ENCODE peak calls at places on chromosomes 13 and 19, in eight cellular contexts. One of them, this sample, is unnamed.
A peak's percentile ranks its signal among the peaks of the same experiment; 100 is the strongest.

GRCh38 chr19:49339364-49340068 is 4.3 kb downstream of the CD37 start:
- DNase-seq in A549: no peak
- DNase-seq in AG04450: peak; percentile 32
- DNase-seq in esophagus squamous epithelium: no peak
- DNase-seq in pancreas: peak; percentile 93
- DNase-seq in SK-N-SH: peak; percentile 90
- DNase-seq in heart right ventricle: peak; percentile 91
- DNase-seq in breast epithelium: peak; percentile 83
- DNase-seq in this sample: peak; percentile 65

GRCh38 chr19:50952890-50953289 is at the start of gene KLK5:
- DNase-seq in A549: no peak
- DNase-seq in AG04450: no peak
- DNase-seq in esophagus squamous epithelium: no peak
- DNase-seq in pancreas: no peak
- DNase-seq in SK-N-SH: no peak
- DNase-seq in heart right ventricle: no peak
- DNase-seq in breast epithelium: peak; percentile 61
- DNase-seq in this sample: no peak

GRCh38 chr19:56106397-56106849 is 14.7 kb downstream of the ZNF787 start:
- DNase-seq in A549: no peak
- DNase-seq in AG04450: no peak
- DNase-seq in esophagus squamous epithelium: no peak
- DNase-seq in pancreas: no peak
- DNase-seq in SK-N-SH: no peak
- DNase-seq in heart right ventricle: no peak
- DNase-seq in breast epithelium: no peak
- DNase-seq in this sample: no peak

GRCh38 chr13:47679391-47679790 is 321.7 kb downstream of the SUCLA2 start:
- DNase-seq in A549: no peak
- DNase-seq in AG04450: no peak
- DNase-seq in esophagus squamous epithelium: no peak
- DNase-seq in pancreas: no peak
- DNase-seq in SK-N-SH: no peak
- DNase-seq in heart right ventricle: no peak
- DNase-seq in breast epithelium: no peak
- DNase-seq in this sample: no peak

GRCh38 chr19:45967246-45967645 is 6.4 kb downstream of the NOVA2 start:
- DNase-seq in A549: no peak
- DNase-seq in AG04450: no peak
- DNase-seq in esophagus squamous epithelium: no peak
- DNase-seq in pancreas: no peak
- DNase-seq in SK-N-SH: no peak
- DNase-seq in heart right ventricle: no peak
- DNase-seq in breast epithelium: no peak
- DNase-seq in this sample: no peak

GRCh38 chr19:51019544-51019925 is at the start of gene KLK10:
- DNase-seq in A549: no peak
- DNase-seq in AG04450: no peak
- DNase-seq in esophagus squamous epithelium: no peak
- DNase-seq in pancreas: no peak
- DNase-seq in SK-N-SH: no peak
- DNase-seq in heart right ventricle: no peak
- DNase-seq in breast epithelium: no peak
- DNase-seq in this sample: no peak

GRCh38 chr13:52703482-52703881 is 36.1 kb downstream of the CNMD start:
- DNase-seq in A549: no peak
- DNase-seq in AG04450: no peak
- DNase-seq in esophagus squamous epithelium: no peak
- DNase-seq in pancreas: no peak
- DNase-seq in SK-N-SH: no peak
- DNase-seq in heart right ventricle: no peak
- DNase-seq in breast epithelium: no peak
- DNase-seq in this sample: no peak

GRCh38 chr13:50914301-50914700 is 4.7 kb downstream of the RNASEH2B start:
- DNase-seq in A549: no peak
- DNase-seq in AG04450: no peak
- DNase-seq in esophagus squamous epithelium: no peak
- DNase-seq in pancreas: no peak
- DNase-seq in SK-N-SH: no peak
- DNase-seq in heart right ventricle: no peak
- DNase-seq in breast epithelium: no peak
- DNase-seq in this sample: no peak

GRCh38 chr13:93505104-93505952 is 278.7 kb downstream of the GPC6 start:
- DNase-seq in A549: no peak
- DNase-seq in AG04450: no peak
- DNase-seq in esophagus squamous epithelium: no peak
- DNase-seq in pancreas: no peak
- DNase-seq in SK-N-SH: no peak
- DNase-seq in heart right ventricle: no peak
- DNase-seq in breast epithelium: no peak
- DNase-seq in this sample: no peak

GRCh38 chr13:31749929-31750328 is 10.6 kb downstream of the RXFP2 start:
- DNase-seq in A549: no peak
- DNase-seq in AG04450: peak; percentile 72
- DNase-seq in esophagus squamous epithelium: no peak
- DNase-seq in pancreas: no peak
- DNase-seq in SK-N-SH: no peak
- DNase-seq in heart right ventricle: no peak
- DNase-seq in breast epithelium: no peak
- DNase-seq in this sample: no peak

GRCh38 chr13:73496711-73497110 is 437.9 kb downstream of the KLF5 start:
- DNase-seq in A549: no peak
- DNase-seq in AG04450: no peak
- DNase-seq in esophagus squamous epithelium: no peak
- DNase-seq in pancreas: no peak
- DNase-seq in SK-N-SH: no peak
- DNase-seq in heart right ventricle: no peak
- DNase-seq in breast epithelium: no peak
- DNase-seq in this sample: no peak

GRCh38 chr19:54281008-54281728 is at the start of gene LILRB2:
- DNase-seq in A549: no peak
- DNase-seq in AG04450: no peak
- DNase-seq in esophagus squamous epithelium: no peak
- DNase-seq in pancreas: no peak
- DNase-seq in SK-N-SH: no peak
- DNase-seq in heart right ventricle: no peak
- DNase-seq in breast epithelium: no peak
- DNase-seq in this sample: no peak

GRCh38 chr13:30751183-30751933 is 16.0 kb downstream of the ALOX5AP start:
- DNase-seq in A549: no peak
- DNase-seq in AG04450: no peak
- DNase-seq in esophagus squamous epithelium: no peak
- DNase-seq in pancreas: no peak
- DNase-seq in SK-N-SH: no peak
- DNase-seq in heart right ventricle: no peak
- DNase-seq in breast epithelium: no peak
- DNase-seq in this sample: no peak

GRCh38 chr13:102651392-102651791 is 43.5 kb downstream of the METTL21C start:
- DNase-seq in A549: no peak
- DNase-seq in AG04450: no peak
- DNase-seq in esophagus squamous epithelium: no peak
- DNase-seq in pancreas: no peak
- DNase-seq in SK-N-SH: no peak
- DNase-seq in heart right ventricle: no peak
- DNase-seq in breast epithelium: no peak
- DNase-seq in this sample: no peak

GRCh38 chr13:45393941-45394570 is 24.1 kb downstream of the SLC25A30 start:
- DNase-seq in A549: peak; percentile 58
- DNase-seq in AG04450: no peak
- DNase-seq in esophagus squamous epithelium: no peak
- DNase-seq in pancreas: peak; percentile 46
- DNase-seq in SK-N-SH: peak; percentile 81
- DNase-seq in heart right ventricle: peak; percentile 29
- DNase-seq in breast epithelium: no peak
- DNase-seq in this sample: peak; percentile 49

GRCh38 chr13:23378009-23378632 is 55.4 kb downstream of the SACS start:
- DNase-seq in A549: peak; percentile 38
- DNase-seq in AG04450: peak; percentile 94
- DNase-seq in esophagus squamous epithelium: no peak
- DNase-seq in pancreas: no peak
- DNase-seq in SK-N-SH: no peak
- DNase-seq in heart right ventricle: peak; percentile 51
- DNase-seq in breast epithelium: no peak
- DNase-seq in this sample: no peak

GRCh38 chr19:795691-796581 is 1.3 kb upstream of the PTBP1 start:
- DNase-seq in A549: no peak
- DNase-seq in AG04450: no peak
- DNase-seq in esophagus squamous epithelium: no peak
- DNase-seq in pancreas: peak; percentile 60
- DNase-seq in SK-N-SH: no peak
- DNase-seq in heart right ventricle: no peak
- DNase-seq in breast epithelium: no peak
- DNase-seq in this sample: no peak

GRCh38 chr19:798415-799075 is 1.3 kb downstream of the PTBP1 start:
- DNase-seq in A549: no peak
- DNase-seq in AG04450: no peak
- DNase-seq in esophagus squamous epithelium: no peak
- DNase-seq in pancreas: peak; percentile 62
- DNase-seq in SK-N-SH: no peak
- DNase-seq in heart right ventricle: no peak
- DNase-seq in breast epithelium: no peak
- DNase-seq in this sample: no peak

GRCh38 chr19:794989-795658 is 2.1 kb upstream of the PTBP1 start:
- DNase-seq in A549: no peak
- DNase-seq in AG04450: no peak
- DNase-seq in esophagus squamous epithelium: no peak
- DNase-seq in pancreas: peak; percentile 51
- DNase-seq in SK-N-SH: no peak
- DNase-seq in heart right ventricle: no peak
- DNase-seq in breast epithelium: no peak
- DNase-seq in this sample: no peak

GRCh38 chr19:797528-798414 is 519 bp downstream of the PTBP1 start:
- DNase-seq in A549: peak; percentile 67
- DNase-seq in AG04450: peak; percentile 66
- DNase-seq in esophagus squamous epithelium: peak; percentile 56
- DNase-seq in pancreas: peak; percentile 90
- DNase-seq in SK-N-SH: peak; percentile 98
- DNase-seq in heart right ventricle: peak; percentile 92
- DNase-seq in breast epithelium: peak; percentile 87
- DNase-seq in this sample: peak; percentile 92

DNA sequence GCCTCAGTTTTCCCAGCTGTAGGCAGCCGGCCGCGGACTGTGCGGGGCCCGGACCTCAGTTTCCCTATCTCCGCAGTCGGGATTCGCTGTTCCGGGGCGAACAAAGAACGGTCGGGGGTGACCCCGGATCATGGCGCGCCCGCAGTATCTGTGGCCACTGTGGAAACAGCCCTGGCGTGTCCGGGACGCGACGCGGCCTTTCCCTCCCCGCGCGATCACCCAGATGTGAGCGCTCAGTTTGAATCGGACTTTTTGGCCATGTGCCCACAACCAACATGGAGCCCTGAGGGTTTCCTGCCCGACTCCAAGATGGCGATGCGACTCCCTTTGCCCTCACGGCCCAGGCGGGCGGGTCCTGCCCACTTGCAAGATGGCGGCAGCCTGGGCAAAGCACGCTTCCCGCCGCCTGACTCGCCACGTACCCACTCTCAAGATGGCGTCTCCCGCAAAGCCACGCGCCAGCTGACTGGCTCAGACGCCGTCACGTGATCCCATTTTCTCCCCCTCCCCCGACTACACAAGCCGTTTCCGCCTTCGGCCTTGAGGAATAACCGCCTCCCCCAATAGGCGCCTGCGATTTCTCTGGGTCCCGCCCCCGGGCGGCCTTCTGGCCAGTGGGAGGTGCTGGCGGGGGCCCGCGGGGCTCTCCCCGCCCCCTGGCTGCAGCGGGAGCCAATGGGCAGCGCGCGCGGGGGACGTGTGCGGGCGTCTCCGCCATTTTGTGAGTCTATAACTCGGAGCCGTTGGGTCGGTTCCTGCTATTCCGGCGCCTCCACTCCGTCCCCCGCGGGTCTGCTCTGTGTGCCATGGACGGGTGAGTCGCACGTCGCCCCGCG is at the start of gene PTBP1:
- DNase-seq in A549: peak; percentile 86
- DNase-seq in AG04450: peak; percentile 100
- DNase-seq in esophagus squamous epithelium: peak; percentile 100
- DNase-seq in pancreas: peak; percentile 100
- DNase-seq in SK-N-SH: peak; percentile 97
- DNase-seq in heart right ventricle: peak; percentile 100
- DNase-seq in breast epithelium: peak; percentile 100
- DNase-seq in this sample: peak; percentile 100
- TF ChIP-seq CTCF in A549: no peak
- TF ChIP-seq CTCF in AG04450: no peak
- TF ChIP-seq CTCF in esophagus squamous epithelium: no peak
- TF ChIP-seq CTCF in pancreas: no peak
- TF ChIP-seq CTCF in SK-N-SH: no peak
- TF ChIP-seq CTCF in heart right ventricle: peak; percentile 22
- TF ChIP-seq CTCF in breast epithelium: no peak
- TF ChIP-seq CTCF in this sample: peak; percentile 8

GRCh38 chr19:1013218-1013617 is 7.7 kb downstream of the TMEM259 start:
- DNase-seq in A549: no peak
- DNase-seq in AG04450: no peak
- DNase-seq in esophagus squamous epithelium: no peak
- DNase-seq in pancreas: no peak
- DNase-seq in SK-N-SH: no peak
- DNase-seq in heart right ventricle: no peak
- DNase-seq in breast epithelium: no peak
- DNase-seq in this sample: no peak
- H3K4me3 ChIP-seq in A549: no peak overlapping the region
- H3K4me3 ChIP-seq in AG04450: no peak overlapping the region
- H3K4me3 ChIP-seq in esophagus squamous epithelium: no peak overlapping the region
- H3K4me3 ChIP-seq in pancreas: no peak overlapping the region
- H3K4me3 ChIP-seq in SK-N-SH: no peak overlapping the region
- H3K4me3 ChIP-seq in heart right ventricle: no peak overlapping the region
- H3K4me3 ChIP-seq in breast epithelium: no peak overlapping the region
- H3K4me3 ChIP-seq in this sample: no peak overlapping the region

GRCh38 chr19:58170860-58171259 is 12.0 kb upstream of the ZNF274 start:
- DNase-seq in A549: peak; percentile 19
- DNase-seq in AG04450: no peak
- DNase-seq in esophagus squamous epithelium: no peak
- DNase-seq in pancreas: no peak
- DNase-seq in SK-N-SH: no peak
- DNase-seq in heart right ventricle: no peak
- DNase-seq in breast epithelium: no peak
- DNase-seq in this sample: no peak
- H3K9me3 ChIP-seq in A549: peaks cover 100% of the 10 kb centered on the region
- H3K9me3 ChIP-seq in AG04450: peaks cover 77% of the 10 kb centered on the region
- H3K9me3 ChIP-seq in esophagus squamous epithelium: peaks cover 98% of the 10 kb centered on the region
- H3K9me3 ChIP-seq in pancreas: peaks cover 11% of the 10 kb centered on the region
- H3K9me3 ChIP-seq in SK-N-SH: no peaks in the 10 kb centered on the region
- H3K9me3 ChIP-seq in heart right ventricle: peaks cover 96% of the 10 kb centered on the region
- H3K9me3 ChIP-seq in breast epithelium: peaks cover 99% of the 10 kb centered on the region
- H3K9me3 ChIP-seq in this sample: peaks cover 6% of the 10 kb centered on the region

DNA sequence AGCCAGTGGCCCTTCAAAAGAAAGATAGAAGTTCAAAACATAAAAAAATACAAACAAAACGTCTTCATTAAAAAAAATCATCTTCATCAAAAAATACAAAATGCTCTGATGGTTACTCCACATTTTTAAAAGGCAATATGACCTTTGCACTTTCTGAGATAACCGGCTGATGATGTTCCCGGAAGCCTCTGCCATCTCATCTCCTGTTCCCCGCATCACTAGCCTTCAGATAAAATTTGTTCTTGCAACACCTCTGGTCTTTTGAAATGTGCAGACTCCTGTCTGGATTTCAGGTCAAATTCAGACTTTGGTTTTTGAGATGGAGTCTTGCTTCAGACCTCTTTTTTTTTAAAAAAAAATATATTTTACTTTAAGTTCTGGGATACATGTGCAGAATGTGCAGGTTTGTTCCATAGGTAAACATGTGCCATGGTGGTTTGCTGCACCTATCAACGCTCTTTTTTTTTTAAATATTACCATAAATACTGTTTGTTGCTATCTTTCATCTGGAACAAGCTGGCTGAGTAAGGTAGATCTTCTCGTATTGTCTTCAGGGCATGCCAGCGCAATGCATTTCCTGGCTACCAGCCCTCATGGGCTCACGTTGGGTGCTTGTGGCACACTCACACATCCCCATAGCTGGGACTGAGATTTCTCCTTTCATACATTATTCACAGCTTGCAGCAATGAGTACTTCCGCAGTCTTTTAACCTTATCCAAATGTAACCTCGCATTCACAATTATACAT is 418.9 kb upstream of the ARGLU1 start:
- DNase-seq in A549: no peak
- DNase-seq in AG04450: no peak
- DNase-seq in esophagus squamous epithelium: no peak
- DNase-seq in pancreas: no peak
- DNase-seq in SK-N-SH: no peak
- DNase-seq in heart right ventricle: no peak
- DNase-seq in breast epithelium: no peak
- DNase-seq in this sample: no peak
- TF ChIP-seq CTCF in A549: no peak
- TF ChIP-seq CTCF in AG04450: no peak
- TF ChIP-seq CTCF in esophagus squamous epithelium: no peak
- TF ChIP-seq CTCF in pancreas: no peak
- TF ChIP-seq CTCF in SK-N-SH: no peak
- TF ChIP-seq CTCF in heart right ventricle: no peak
- TF ChIP-seq CTCF in breast epithelium: no peak
- TF ChIP-seq CTCF in this sample: no peak

This sample was measured in BE2C.